ENCODE peak calls at places on chromosome 6, in five cellular contexts. One of them, this sample, is unnamed.

GRCh38 chr6:21922086-21922485 is 328.5 kb downstream of the SOX4 start:
- DNase-seq in prostate gland: no peak
- DNase-seq in lower lobe of right lung: no peak
- DNase-seq in mesendoderm: peak
- DNase-seq in left lung: no peak
- DNase-seq in this sample: no peak

GRCh38 chr6:44034391-44034861 is 92.8 kb downstream of the MRPL14 start:
- DNase-seq in prostate gland: no peak
- DNase-seq in lower lobe of right lung: peak
- DNase-seq in mesendoderm: no peak
- DNase-seq in left lung: no peak
- DNase-seq in this sample: no peak

GRCh38 chr6:112061605-112062004 is 7.7 kb downstream of the CCN6 start:
- DNase-seq in prostate gland: no peak
- DNase-seq in lower lobe of right lung: no peak
- DNase-seq in mesendoderm: no peak
- DNase-seq in left lung: no peak
- DNase-seq in this sample: no peak

GRCh38 chr6:129621252-129621651 is 88.7 kb downstream of the ARHGAP18 start:
- DNase-seq in prostate gland: no peak
- DNase-seq in lower lobe of right lung: no peak
- DNase-seq in mesendoderm: peak
- DNase-seq in left lung: no peak
- DNase-seq in this sample: no peak

GRCh38 chr6:62103186-62103859 is 182.7 kb downstream of the KHDRBS2 start:
- DNase-seq in prostate gland: no peak
- DNase-seq in lower lobe of right lung: no peak
- DNase-seq in mesendoderm: no peak
- DNase-seq in left lung: peak
- DNase-seq in this sample: no peak

GRCh38 chr6:140485740-140486467 is 1111.5 kb upstream of the CITED2 start:
- DNase-seq in prostate gland: no peak
- DNase-seq in lower lobe of right lung: peak
- DNase-seq in mesendoderm: no peak
- DNase-seq in left lung: no peak
- DNase-seq in this sample: no peak

GRCh38 chr6:2817778-2818443 is 23.8 kb downstream of the SERPINB1 start:
- DNase-seq in prostate gland: no peak
- DNase-seq in lower lobe of right lung: no peak
- DNase-seq in mesendoderm: no peak
- DNase-seq in left lung: no peak
- DNase-seq in this sample: no peak

GRCh38 chr6:142726616-142727015 is 218.4 kb downstream of the HIVEP2 start:
- DNase-seq in prostate gland: no peak
- DNase-seq in lower lobe of right lung: no peak
- DNase-seq in mesendoderm: peak
- DNase-seq in left lung: no peak
- DNase-seq in this sample: no peak

GRCh38 chr6:157868835-157869234 is 45.8 kb downstream of the SNX9 start:
- DNase-seq in prostate gland: no peak
- DNase-seq in lower lobe of right lung: no peak
- DNase-seq in mesendoderm: no peak
- DNase-seq in left lung: no peak
- DNase-seq in this sample: no peak

GRCh38 chr6:157869673-157870302 is 46.7 kb downstream of the SNX9 start:
- DNase-seq in prostate gland: no peak
- DNase-seq in lower lobe of right lung: no peak
- DNase-seq in mesendoderm: no peak
- DNase-seq in left lung: no peak
- DNase-seq in this sample: no peak

GRCh38 chr6:157867981-157868380 is 44.9 kb downstream of the SNX9 start:
- DNase-seq in prostate gland: no peak
- DNase-seq in lower lobe of right lung: no peak
- DNase-seq in mesendoderm: no peak
- DNase-seq in left lung: no peak
- DNase-seq in this sample: no peak

GRCh38 chr6:157865249-157865648 is 42.2 kb downstream of the SNX9 start:
- DNase-seq in prostate gland: no peak
- DNase-seq in lower lobe of right lung: no peak
- DNase-seq in mesendoderm: no peak
- DNase-seq in left lung: no peak
- DNase-seq in this sample: no peak

DNA sequence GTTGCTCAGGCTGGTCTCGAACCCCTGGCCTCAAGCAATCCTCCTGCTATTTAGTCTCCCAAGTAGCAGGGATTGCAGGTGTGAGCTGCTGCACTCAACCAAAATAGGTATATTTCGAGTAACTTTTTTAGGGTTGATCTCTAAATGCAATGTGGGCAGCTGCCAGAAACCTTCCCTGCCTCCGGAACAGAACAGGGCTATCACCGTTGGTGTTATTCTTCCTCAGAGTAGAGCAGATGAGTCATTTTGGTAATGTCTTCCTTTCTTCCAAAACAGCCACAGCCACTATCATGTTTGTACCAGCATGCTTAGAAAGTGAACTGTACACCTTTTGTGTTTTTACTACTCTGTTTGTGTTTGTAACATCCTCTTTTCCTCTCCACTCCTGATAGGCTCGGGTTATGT is 44.1 kb downstream of the SNX9 start:
- DNase-seq in prostate gland: no peak
- DNase-seq in lower lobe of right lung: no peak
- DNase-seq in mesendoderm: no peak
- DNase-seq in left lung: no peak
- DNase-seq in this sample: no peak
- H3K27ac ChIP-seq in prostate gland: no peak
- H3K27ac ChIP-seq in lower lobe of right lung: no peak
- H3K27ac ChIP-seq in mesendoderm: no peak
- H3K27ac ChIP-seq in left lung: no peak
- H3K27ac ChIP-seq in this sample: peak

GRCh38 chr6:126381498-126381897 is 41.6 kb downstream of the CENPW start:
- DNase-seq in prostate gland: no peak
- DNase-seq in lower lobe of right lung: no peak
- DNase-seq in mesendoderm: no peak
- DNase-seq in left lung: peak
- DNase-seq in this sample: no peak

GRCh38 chr6:126376682-126377081 is 36.8 kb downstream of the CENPW start:
- DNase-seq in prostate gland: no peak
- DNase-seq in lower lobe of right lung: no peak
- DNase-seq in mesendoderm: peak
- DNase-seq in left lung: no peak
- DNase-seq in this sample: no peak

GRCh38 chr6:126377594-126378153 is 37.8 kb downstream of the CENPW start:
- DNase-seq in prostate gland: no peak
- DNase-seq in lower lobe of right lung: no peak
- DNase-seq in mesendoderm: no peak
- DNase-seq in left lung: no peak
- DNase-seq in this sample: no peak

GRCh38 chr6:126383203-126383602 is 43.3 kb downstream of the CENPW start:
- DNase-seq in prostate gland: no peak
- DNase-seq in lower lobe of right lung: no peak
- DNase-seq in mesendoderm: no peak
- DNase-seq in left lung: no peak
- DNase-seq in this sample: no peak

DNA sequence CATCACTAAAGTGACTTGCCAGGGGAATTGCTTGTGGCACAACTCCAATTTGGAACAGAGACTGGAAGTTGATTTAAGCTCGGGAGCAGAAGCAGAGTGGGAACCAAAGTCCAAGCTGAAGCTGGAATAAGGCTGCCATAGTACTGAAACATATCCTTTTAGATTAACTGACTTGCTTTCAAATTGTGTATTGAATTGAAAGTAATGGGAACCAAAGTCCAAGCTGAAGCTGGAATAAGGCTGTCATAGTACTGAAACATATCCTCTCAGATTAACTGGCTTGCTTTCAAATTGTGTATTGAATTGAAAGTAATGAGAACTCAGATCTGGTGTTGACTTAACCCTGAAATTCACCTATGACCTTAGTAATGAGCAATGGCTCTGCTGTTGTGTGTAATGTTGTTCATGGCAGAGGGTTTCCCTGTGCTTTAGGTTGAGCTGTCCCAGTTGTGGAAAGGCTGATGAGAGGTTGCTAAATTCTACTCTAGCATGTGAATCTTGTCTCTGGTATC is 40.2 kb downstream of the CENPW start:
- DNase-seq in prostate gland: no peak
- DNase-seq in lower lobe of right lung: no peak
- DNase-seq in mesendoderm: no peak
- DNase-seq in left lung: no peak
- DNase-seq in this sample: no peak
- H3K27ac ChIP-seq in prostate gland: no peak
- H3K27ac ChIP-seq in lower lobe of right lung: no peak
- H3K27ac ChIP-seq in mesendoderm: no peak
- H3K27ac ChIP-seq in left lung: no peak
- H3K27ac ChIP-seq in this sample: no peak

DNA sequence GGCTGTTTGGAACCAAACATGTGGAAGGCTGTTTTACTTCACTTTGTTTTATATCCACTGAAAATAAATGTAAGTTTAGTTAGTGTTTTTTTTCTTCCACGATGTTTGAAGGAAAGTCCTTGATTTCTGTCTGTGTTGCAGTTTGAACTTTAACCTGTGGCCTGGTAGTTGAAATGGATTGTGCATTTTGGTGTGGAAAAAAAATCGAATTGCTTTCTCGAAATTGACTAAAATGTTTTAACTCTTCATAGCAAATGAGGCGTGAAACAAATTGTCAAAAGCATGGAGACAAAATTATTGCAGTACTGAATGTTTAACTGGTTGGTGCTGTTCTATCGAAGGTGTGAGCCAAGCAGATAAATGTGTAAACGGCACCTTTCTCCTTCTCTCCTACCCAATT is 24.5 kb downstream of the ARID1B start:
- DNase-seq in prostate gland: no peak
- DNase-seq in lower lobe of right lung: no peak
- DNase-seq in mesendoderm: no peak
- DNase-seq in left lung: no peak
- DNase-seq in this sample: no peak
- H3K27ac ChIP-seq in prostate gland: no peak
- H3K27ac ChIP-seq in lower lobe of right lung: no peak
- H3K27ac ChIP-seq in mesendoderm: no peak
- H3K27ac ChIP-seq in left lung: no peak
- H3K27ac ChIP-seq in this sample: no peak

GRCh38 chr6:168507730-168508129 is 66.7 kb downstream of the SMOC2 start:
- DNase-seq in prostate gland: no peak
- DNase-seq in lower lobe of right lung: no peak
- DNase-seq in mesendoderm: no peak
- DNase-seq in left lung: no peak
- DNase-seq in this sample: no peak

GRCh38 chr6:168504366-168504765 is 63.4 kb downstream of the SMOC2 start:
- DNase-seq in prostate gland: no peak
- DNase-seq in lower lobe of right lung: no peak
- DNase-seq in mesendoderm: no peak
- DNase-seq in left lung: no peak
- DNase-seq in this sample: no peak

GRCh38 chr6:168508903-168509302 is 67.9 kb downstream of the SMOC2 start:
- DNase-seq in prostate gland: no peak
- DNase-seq in lower lobe of right lung: no peak
- DNase-seq in mesendoderm: no peak
- DNase-seq in left lung: no peak
- DNase-seq in this sample: no peak

GRCh38 chr6:168506460-168506859 is 65.5 kb downstream of the SMOC2 start:
- DNase-seq in prostate gland: no peak
- DNase-seq in lower lobe of right lung: no peak
- DNase-seq in mesendoderm: no peak
- DNase-seq in left lung: no peak
- DNase-seq in this sample: no peak

GRCh38 chr6:168507297-168507696 is 66.3 kb downstream of the SMOC2 start:
- DNase-seq in prostate gland: no peak
- DNase-seq in lower lobe of right lung: no peak
- DNase-seq in mesendoderm: no peak
- DNase-seq in left lung: peak
- DNase-seq in this sample: no peak
- H3K27ac ChIP-seq in prostate gland: no peak
- H3K27ac ChIP-seq in lower lobe of right lung: no peak
- H3K27ac ChIP-seq in mesendoderm: no peak
- H3K27ac ChIP-seq in left lung: no peak
- H3K27ac ChIP-seq in this sample: no peak

DNA sequence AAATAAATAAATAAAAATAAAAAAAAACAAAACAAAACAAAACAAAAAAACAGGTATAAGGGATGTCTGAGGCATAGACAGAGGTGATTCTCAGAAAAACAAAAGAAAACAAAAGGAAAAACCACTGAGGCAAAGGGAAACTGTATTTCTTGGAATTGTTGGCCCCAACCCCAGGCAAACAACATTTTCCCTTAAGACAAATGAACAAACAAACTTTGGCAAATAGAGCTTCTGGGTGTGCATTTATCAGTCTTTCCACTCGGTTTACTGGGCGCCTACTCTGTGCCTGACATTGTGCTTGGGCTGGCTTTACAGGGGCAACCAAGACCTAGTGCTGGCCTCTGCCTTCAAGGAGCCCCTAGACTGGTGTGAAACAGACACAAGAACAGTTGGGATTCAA is 33.7 kb upstream of the IER3 start:
- DNase-seq in prostate gland: peak
- DNase-seq in lower lobe of right lung: no peak
- DNase-seq in mesendoderm: no peak
- DNase-seq in left lung: no peak
- DNase-seq in this sample: no peak
- H3K27ac ChIP-seq in prostate gland: peak
- H3K27ac ChIP-seq in lower lobe of right lung: peak
- H3K27ac ChIP-seq in mesendoderm: no peak
- H3K27ac ChIP-seq in left lung: peak
- H3K27ac ChIP-seq in this sample: no peak

DNA sequence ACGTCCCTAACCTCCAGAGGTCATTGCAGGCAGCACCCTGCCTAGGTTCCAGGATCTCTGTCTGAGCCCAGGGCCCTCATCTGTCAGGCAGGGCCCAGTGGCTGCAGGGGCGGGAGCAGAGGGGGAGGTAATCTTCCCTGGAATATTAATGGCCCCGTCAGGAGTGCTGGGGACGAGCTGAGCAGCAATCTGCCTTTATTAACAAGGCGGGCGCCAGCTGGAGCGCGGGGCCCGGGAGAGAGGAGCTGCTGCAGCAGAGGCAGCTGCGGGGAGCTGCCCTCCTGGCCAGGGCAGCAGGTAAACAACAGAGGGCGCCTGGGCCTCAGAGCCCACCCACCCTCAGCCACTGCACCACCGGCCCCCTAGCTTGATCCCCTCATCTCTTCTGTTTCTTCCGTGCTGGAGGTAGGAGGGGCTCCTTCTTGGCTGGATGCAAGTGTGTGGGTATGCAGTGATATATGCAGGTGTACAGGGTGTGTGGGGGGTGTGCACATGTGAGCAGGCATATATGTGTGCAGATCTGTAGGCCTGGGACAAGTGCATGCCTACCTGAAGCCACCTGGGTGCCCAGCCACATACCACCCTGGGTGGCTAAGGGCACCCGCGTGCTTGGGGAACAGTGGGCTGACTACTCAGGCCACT is 131.8 kb upstream of the MLN start:
- DNase-seq in prostate gland: no peak
- DNase-seq in lower lobe of right lung: no peak
- DNase-seq in mesendoderm: peak
- DNase-seq in left lung: peak
- DNase-seq in this sample: no peak
- H3K27ac ChIP-seq in prostate gland: no peak
- H3K27ac ChIP-seq in lower lobe of right lung: no peak
- H3K27ac ChIP-seq in mesendoderm: no peak
- H3K27ac ChIP-seq in left lung: no peak
- H3K27ac ChIP-seq in this sample: no peak

This sample was measured in dorsolateral prefrontal cortex.